ENCODE peak calls at places on chromosomes 5 and 9, in five cellular contexts. R, G, T, Y and O are unnamed samples.

GRCh38 chr5:57735754-57736153 is 253.1 kb upstream of the ACTBL2 start:
- DNase-seq in R (peak), G (no peak), T (peak), Y (peak), O (no peak)

GRCh38 chr5:56270058-56270457 is 36.9 kb upstream of the ANKRD55 start:
- DNase-seq in G (no peak), T (no peak), Y (no peak), R (no peak), O (no peak)

GRCh38 chr5:178115136-178115834 is 2.0 kb downstream of the N4BP3 start:
- DNase-seq in T (no peak), G (no peak), Y (no peak), R (no peak), O (no peak)

GRCh38 chr9:75096796-75097195 is 8.5 kb downstream of the OSTF1 start:
- DNase-seq in G (no peak), R (no peak), T (no peak), Y (no peak), O (no peak)

GRCh38 chr5:107700486-107700885 is 29.7 kb upstream of the EFNA5 start:
- DNase-seq in T (no peak), G (no peak), Y (no peak), R (no peak), O (no peak)

GRCh38 chr9:133627341-133627740 is 8.8 kb upstream of the DBH start:
- DNase-seq in Y (no peak), T (no peak), G (no peak), R (no peak), O (no peak)

GRCh38 chr5:73338201-73339126 is 110.1 kb downstream of the FOXD1 start:
- DNase-seq in G (no peak), R (peak), T (no peak), Y (no peak), O (no peak)

GRCh38 chr5:17374973-17375844 is 122.8 kb upstream of the TAF11L2 start:
- DNase-seq in T (no peak), R (peak), G (no peak), Y (peak), O (no peak)

GRCh38 chr5:157581870-157582269 is 6.3 kb upstream of the ADAM19 start:
- DNase-seq in T (no peak), G (no peak), Y (no peak), R (no peak), O (no peak)

GRCh38 chr5:757931-758697 is 26.4 kb downstream of the ZDHHC11B start:
- DNase-seq in G (peak), T (no peak), Y (no peak), R (no peak), O (peak)

GRCh38 chr5:116573279-116573616 is 1.4 kb downstream of the SEMA6A start:
- DNase-seq in G (peak), Y (peak), T (no peak), R (no peak), O (peak)

GRCh38 chr5:84568171-84568570 is 183.5 kb upstream of the EDIL3 start:
- DNase-seq in Y (no peak), T (no peak), R (no peak), G (no peak), O (no peak)

GRCh38 chr5:137054792-137055191 is 444.3 kb downstream of the SPOCK1 start:
- DNase-seq in T (no peak), G (no peak), R (no peak), Y (no peak), O (no peak)

GRCh38 chr9:23526806-23527205 is 299.2 kb downstream of the ELAVL2 start:
- DNase-seq in Y (no peak), G (no peak), R (no peak), T (no peak), O (no peak)

GRCh38 chr9:134922066-134922931 is 4.6 kb upstream of the FCN1 start:
- DNase-seq in G (peak), R (peak), T (no peak), Y (no peak), O (no peak)

GRCh38 chr5:115551415-115551814 is 6.8 kb upstream of the FEM1C start:
- DNase-seq in Y (no peak), T (no peak), G (no peak), R (peak), O (no peak)

GRCh38 chr9:99056876-99057664 is 47.8 kb upstream of the TGFBR1 start:
- DNase-seq in Y (no peak), R (peak), T (no peak), G (no peak), O (no peak)

GRCh38 chr5:1127991-1128785 is 16.3 kb upstream of the SLC12A7 start:
- DNase-seq in G (peak), T (no peak), Y (no peak), R (no peak), O (no peak)

GRCh38 chr5:67941750-67942450 is 273.7 kb upstream of the PIK3R1 start:
- DNase-seq in R (peak), G (no peak), T (no peak), Y (no peak), O (no peak)

GRCh38 chr5:152942633-152943336 is 537.7 kb upstream of the NMUR2 start:
- DNase-seq in T (no peak), R (no peak), G (no peak), Y (no peak), O (no peak)

GRCh38 chr5:121581588-121581987 is 270.1 kb upstream of the FTMT start:
- DNase-seq in T (no peak), R (no peak), Y (no peak), G (no peak), O (no peak)

GRCh38 chr5:1270426-1270825 is 24.4 kb downstream of the TERT start:
- DNase-seq in G (no peak), T (no peak), Y (no peak), R (no peak), O (no peak)

GRCh38 chr5:40223884-40224402 is 455.8 kb upstream of the PTGER4 start:
- DNase-seq in Y (no peak), T (no peak), G (no peak), R (peak), O (no peak)

DNA sequence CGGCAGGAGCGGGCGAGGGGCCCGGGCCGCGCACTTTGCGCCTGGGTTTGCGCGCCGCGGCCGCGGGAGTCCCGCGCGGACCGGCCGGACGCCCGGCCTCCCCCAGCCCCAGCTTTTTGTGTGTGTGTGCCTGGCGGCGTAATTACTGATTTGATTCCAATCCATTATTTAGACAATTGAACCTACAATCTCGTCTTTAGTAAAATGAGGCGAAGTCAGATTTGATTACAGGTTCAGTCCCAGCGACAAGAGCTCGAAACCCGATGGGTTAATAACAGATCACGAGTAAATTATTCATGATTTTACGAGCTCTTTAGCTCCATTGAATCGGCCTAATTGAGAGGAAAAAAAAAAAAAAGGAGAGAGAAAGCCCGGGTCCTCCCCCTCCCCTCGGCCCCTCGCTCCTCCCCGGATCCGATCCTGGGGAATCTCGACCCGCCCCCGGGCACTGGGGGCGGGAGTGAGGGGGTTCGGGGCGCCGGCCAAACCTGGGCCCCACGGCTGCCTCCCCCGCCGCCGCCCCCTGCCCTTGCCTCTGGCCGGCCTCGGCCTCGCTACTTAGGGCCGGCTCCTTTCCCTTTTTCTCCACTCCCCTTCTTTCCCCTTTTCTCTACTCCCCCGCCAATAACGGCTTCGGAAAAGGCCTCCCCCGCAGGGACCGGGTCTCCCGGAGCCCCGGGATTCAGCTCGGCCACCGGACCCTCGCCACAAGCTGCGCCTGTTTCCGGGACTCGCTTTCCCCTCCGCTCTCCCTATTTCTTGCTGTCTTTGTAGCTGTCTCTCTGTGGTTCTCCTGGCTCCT is 6.6 kb downstream of the LHX2 start:
- DNase-seq in Y (no peak), T (no peak), G (no peak), R (no peak), O (no peak)
- H3K4me3 ChIP-seq in Y (no peak), T (no peak), G (peak), R (no peak), O (peak)

GRCh38 chr9:100581081-100581480 is 3.2 kb downstream of the CAVIN4 start:
- DNase-seq in Y (no peak), R (no peak), T (no peak), G (no peak), O (no peak)

GRCh38 chr9:100579665-100580064 is 1.8 kb downstream of the CAVIN4 start:
- DNase-seq in G (no peak), Y (no peak), R (no peak), T (no peak), O (no peak)

GRCh38 chr9:100580255-100580654 is 2.4 kb downstream of the CAVIN4 start:
- DNase-seq in T (no peak), G (peak), R (no peak), Y (no peak), O (no peak)

GRCh38 chr9:100583019-100583802 is 5.3 kb downstream of the CAVIN4 start:
- DNase-seq in T (no peak), Y (no peak), R (no peak), G (no peak), O (no peak)

GRCh38 chr9:100581661-100582060 is 3.8 kb downstream of the CAVIN4 start:
- DNase-seq in R (no peak), Y (no peak), T (no peak), G (no peak), O (no peak)
- H3K4me3 ChIP-seq in R (no peak), Y (no peak), T (no peak), G (peak), O (peak)

DNA sequence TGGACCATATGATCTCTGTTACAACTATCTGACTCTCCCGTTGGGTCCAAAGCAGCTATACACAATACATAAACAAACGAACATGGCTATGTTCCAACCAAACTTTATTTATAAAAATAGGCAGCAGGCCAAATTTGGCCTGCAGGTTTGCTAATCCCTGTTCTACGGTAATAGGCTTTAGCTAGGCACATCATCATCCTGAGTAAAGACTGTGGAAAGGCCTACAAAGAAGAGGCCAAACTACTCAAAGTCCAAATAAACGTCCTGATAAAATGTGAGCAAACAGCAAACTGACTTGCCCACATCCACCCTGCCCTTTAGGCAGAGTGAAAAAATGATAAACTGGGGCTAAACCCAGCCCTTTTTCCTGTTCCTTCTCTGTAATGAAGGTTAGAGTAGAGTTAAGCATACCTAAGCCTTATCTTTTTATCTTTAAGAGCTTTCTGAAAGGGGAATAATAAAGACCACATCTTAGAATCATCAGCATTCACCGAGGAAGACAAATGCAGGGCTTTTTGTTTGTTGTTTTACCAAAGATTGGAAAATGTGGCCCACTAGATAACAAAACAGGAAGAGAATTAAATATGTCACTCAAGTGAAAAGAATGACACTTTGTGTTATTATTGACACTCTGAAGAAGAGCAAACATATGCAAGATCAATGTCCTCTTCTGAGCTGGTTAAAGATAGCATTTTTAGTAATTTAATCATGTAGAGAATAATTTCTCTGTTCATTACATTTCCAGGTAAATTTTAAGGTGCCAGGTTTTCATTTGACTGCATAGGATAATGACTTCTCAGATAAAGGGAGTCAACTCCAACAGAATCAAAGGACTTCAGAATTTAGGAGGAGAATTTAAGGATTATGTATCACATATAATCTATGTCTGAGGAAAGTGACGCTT is 160.0 kb upstream of the GNA14 start:
- DNase-seq in G (no peak), T (no peak), R (peak), Y (no peak), O (no peak)
- H3K4me3 ChIP-seq in G (no peak), T (no peak), R (no peak), Y (no peak), O (no peak)

GRCh38 chr5:141705503-141705902 is 23.5 kb upstream of the ARAP3 start:
- DNase-seq in Y (no peak), T (no peak), R (no peak), G (no peak), O (no peak)

GRCh38 chr5:141697586-141697985 is 15.6 kb upstream of the ARAP3 start:
- DNase-seq in G (no peak), T (no peak), R (no peak), Y (no peak), O (no peak)

GRCh38 chr5:141703133-141703561 is 21.1 kb upstream of the ARAP3 start:
- DNase-seq in T (no peak), R (peak), Y (no peak), G (no peak), O (no peak)

GRCh38 chr5:141704782-141705297 is 22.8 kb upstream of the ARAP3 start:
- DNase-seq in T (no peak), R (no peak), G (no peak), Y (no peak), O (no peak)

DNA sequence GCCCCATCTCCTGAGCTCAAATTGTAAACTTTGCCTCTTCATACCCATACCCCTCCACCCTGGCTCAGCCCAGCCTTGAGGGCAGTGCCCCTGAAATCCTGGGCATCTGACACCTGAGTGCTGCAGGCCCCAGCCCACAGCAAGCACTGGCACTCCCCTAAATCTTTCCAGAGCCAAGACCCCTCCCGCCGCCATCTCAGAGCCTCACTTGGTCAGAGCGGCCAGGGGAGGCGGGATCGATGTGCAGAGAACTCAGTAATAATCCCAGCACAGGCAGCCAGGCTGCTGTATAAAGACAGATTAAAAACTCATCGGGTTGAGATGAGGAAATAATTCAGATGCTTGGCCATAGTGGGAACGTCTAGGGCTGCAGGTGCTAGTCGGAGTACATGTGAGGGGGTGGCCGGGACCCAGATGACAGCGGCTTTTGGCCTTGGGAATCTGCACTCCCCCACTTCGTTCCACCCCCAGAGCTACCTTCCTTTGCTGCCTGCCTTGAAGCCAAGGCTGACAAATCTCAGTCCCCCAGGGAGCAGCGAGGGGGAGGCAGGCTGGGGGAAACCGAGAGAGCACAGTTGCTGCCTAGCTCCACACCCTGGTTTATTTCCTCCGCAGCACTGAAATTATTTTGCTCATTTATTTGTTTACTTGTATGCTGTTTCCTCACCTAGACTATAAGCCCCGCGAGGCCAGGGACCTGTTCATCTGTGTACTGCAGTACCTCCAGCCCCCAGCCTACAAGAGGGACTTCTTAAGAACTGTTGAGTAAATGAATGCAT is 19.5 kb upstream of the ARAP3 start:
- DNase-seq in T (no peak), Y (no peak), G (no peak), R (no peak), O (no peak)
- H3K4me3 ChIP-seq in T (no peak), Y (peak), G (peak), R (no peak), O (peak)